ENCODE peak calls at places on chromosome 19, in eight cellular contexts. J, I, P, L, Y, K, D and H are unnamed samples.

GRCh38 chr19:55034751-55035150 is 3.3 kb downstream of the GP6 start:
- DNase-seq in J (no peak), I (no peak), P (no peak), L (no peak), Y (no peak), K (no peak), D (no peak), H (no peak)

GRCh38 chr19:15417699-15418098 is 1.1 kb downstream of the AKAP8L start:
- DNase-seq in J (no peak), I (no peak), P (no peak), L (no peak), Y (no peak), K (no peak), D (peak; percentile 27), H (peak; percentile 20)

GRCh38 chr19:648904-649733 is 9.4 kb downstream of the FGF22 start:
- DNase-seq in J (no peak), I (no peak), P (no peak), L (no peak), Y (no peak), K (no peak), D (no peak), H (peak; percentile 19)

GRCh38 chr19:28482221-28482620 is 730.7 kb downstream of the UQCRFS1 start:
- DNase-seq in J (no peak), I (no peak), P (no peak), L (no peak), Y (no peak), K (no peak), D (peak; percentile 10), H (no peak)

GRCh38 chr19:38304866-38305429 is 897 bp downstream of the C19orf33 start:
- DNase-seq in J (no peak), I (no peak), P (no peak), L (no peak), Y (peak; percentile 50), K (no peak), D (peak; percentile 82), H (peak; percentile 69)

GRCh38 chr19:48064509-48064908 is 20.6 kb upstream of the CABP5 start:
- DNase-seq in J (no peak), I (no peak), P (no peak), L (no peak), Y (no peak), K (no peak), D (no peak), H (no peak)

GRCh38 chr19:17505218-17505617 is 6.2 kb upstream of the PGLS start:
- DNase-seq in J (no peak), I (no peak), P (no peak), L (no peak), Y (no peak), K (no peak), D (no peak), H (no peak)

GRCh38 chr19:39111593-39112199 is 13.9 kb upstream of the PAK4 start:
- DNase-seq in J (no peak), I (no peak), P (no peak), L (no peak), Y (no peak), K (no peak), D (no peak), H (no peak)

GRCh38 chr19:22620401-22620800 is 13.7 kb upstream of the ZNF492 start:
- DNase-seq in J (no peak), I (no peak), P (no peak), L (no peak), Y (no peak), K (no peak), D (no peak), H (no peak)

GRCh38 chr19:46975918-46976782 is 43.5 kb upstream of the NPAS1 start:
- DNase-seq in J (peak; percentile 100), I (no peak), P (no peak), L (no peak), Y (peak; percentile 98), K (no peak), D (no peak), H (peak; percentile 97)

GRCh38 chr19:57903298-57904174 is 12.9 kb downstream of the ZNF417 start:
- DNase-seq in J (peak; percentile 69), I (no peak), P (no peak), L (no peak), Y (no peak), K (no peak), D (no peak), H (no peak)

GRCh38 chr19:56720281-56720680 is 48.7 kb upstream of the ZNF835 start:
- DNase-seq in J (no peak), I (no peak), P (no peak), L (no peak), Y (peak; percentile 50), K (no peak), D (peak; percentile 16), H (peak; percentile 48)

GRCh38 chr19:32457540-32457939 is 52.0 kb downstream of the DPY19L3 start:
- DNase-seq in J (no peak), I (no peak), P (no peak), L (no peak), Y (no peak), K (no peak), D (no peak), H (no peak)

GRCh38 chr19:39166571-39167391 is 30.0 kb upstream of the NCCRP1 start:
- DNase-seq in J (no peak), I (no peak), P (no peak), L (no peak), Y (peak; percentile 84), K (peak; percentile 78), D (peak; percentile 33), H (peak; percentile 87)

GRCh38 chr19:16684216-16684615 is 23.3 kb downstream of the TMEM38A start:
- DNase-seq in J (no peak), I (no peak), P (no peak), L (no peak), Y (no peak), K (no peak), D (no peak), H (no peak)

GRCh38 chr19:43574424-43575155 is 737 bp downstream of the XRCC1 start:
- DNase-seq in J (no peak), I (no peak), P (no peak), L (no peak), Y (no peak), K (no peak), D (peak; percentile 23), H (no peak)

GRCh38 chr19:3132971-3133792 is 2.7 kb upstream of the GNA15 start:
- DNase-seq in J (no peak), I (peak; percentile 68), P (peak; percentile 85), L (peak; percentile 66), Y (peak; percentile 57), K (peak; percentile 8), D (peak; percentile 34), H (no peak)

GRCh38 chr19:16385296-16385695 is 60.7 kb downstream of the KLF2 start:
- DNase-seq in J (no peak), I (no peak), P (no peak), L (no peak), Y (no peak), K (no peak), D (no peak), H (no peak)

GRCh38 chr19:31054430-31054829 is 294.8 kb downstream of the TSHZ3 start:
- DNase-seq in J (peak; percentile 47), I (peak; percentile 7), P (peak; percentile 13), L (no peak), Y (no peak), K (no peak), D (peak; percentile 80), H (no peak)

GRCh38 chr19:31444931-31445330 is 95.7 kb upstream of the TSHZ3 start:
- DNase-seq in J (no peak), I (no peak), P (no peak), L (no peak), Y (no peak), K (no peak), D (no peak), H (no peak)

GRCh38 chr19:38736036-38736412 is 8.2 kb downstream of the CAPN12 start:
- DNase-seq in J (no peak), I (no peak), P (peak; percentile 60), L (peak; percentile 25), Y (peak; percentile 55), K (no peak), D (peak; percentile 61), H (peak; percentile 59)

GRCh38 chr19:37969695-37970094 is 62.7 kb downstream of the SIPA1L3 start:
- DNase-seq in J (no peak), I (no peak), P (no peak), L (no peak), Y (no peak), K (no peak), D (no peak), H (no peak)

GRCh38 chr19:5083547-5083965 is 114.6 kb downstream of the KDM4B start:
- DNase-seq in J (no peak), I (no peak), P (no peak), L (no peak), Y (peak; percentile 75), K (no peak), D (no peak), H (peak; percentile 72)

GRCh38 chr19:35378356-35378755 is 7.5 kb downstream of the GPR42 start:
- DNase-seq in J (no peak), I (no peak), P (no peak), L (no peak), Y (no peak), K (no peak), D (no peak), H (no peak)

GRCh38 chr19:45564131-45564780 is 20.3 kb downstream of the OPA3 start:
- DNase-seq in J (no peak), I (no peak), P (no peak), L (no peak), Y (no peak), K (no peak), D (peak; percentile 77), H (no peak)

GRCh38 chr19:1313695-1314613 is 28.3 kb downstream of the EFNA2 start:
- DNase-seq in J (no peak), I (no peak), P (no peak), L (no peak), Y (no peak), K (no peak), D (peak; percentile 29), H (no peak)

GRCh38 chr19:7098096-7098495 is 28.6 kb downstream of the ZNF557 start:
- DNase-seq in J (no peak), I (no peak), P (no peak), L (no peak), Y (no peak), K (no peak), D (no peak), H (no peak)

GRCh38 chr19:33462112-33462726 is 59.4 kb downstream of the PEPD start:
- DNase-seq in J (no peak), I (no peak), P (no peak), L (no peak), Y (no peak), K (no peak), D (no peak), H (no peak)

GRCh38 chr19:39916851-39917396 is 17.5 kb downstream of the FCGBP start:
- DNase-seq in J (no peak), I (no peak), P (no peak), L (no peak), Y (no peak), K (no peak), D (no peak), H (no peak)

GRCh38 chr19:48510421-48511268 is 990 bp downstream of the LMTK3 start:
- DNase-seq in J (no peak), I (no peak), P (peak; percentile 73), L (no peak), Y (peak; percentile 71), K (no peak), D (peak; percentile 71), H (peak; percentile 79)

GRCh38 chr19:2983351-2984195 is 6.2 kb downstream of the TLE6 start:
- DNase-seq in J (peak; percentile 94), I (no peak), P (no peak), L (no peak), Y (peak; percentile 84), K (peak; percentile 50), D (peak; percentile 92), H (peak; percentile 79)

GRCh38 chr19:15399234-15399515 is 19.6 kb upstream of the AKAP8 start:
- DNase-seq in J (no peak), I (no peak), P (no peak), L (no peak), Y (no peak), K (no peak), D (no peak), H (no peak)

GRCh38 chr19:12938536-12939291 is at the start of gene CALR:
- DNase-seq in J (peak; percentile 29), I (no peak), P (peak; percentile 30), L (no peak), Y (no peak), K (no peak), D (peak; percentile 53), H (no peak)

GRCh38 chr19:42252365-42253244 is 2.3 kb downstream of the ERF start:
- DNase-seq in J (peak; percentile 55), I (no peak), P (no peak), L (no peak), Y (peak; percentile 69), K (no peak), D (no peak), H (peak; percentile 66)